ENCODE peak calls at places on chromosome X, in seven cellular contexts. J, G, H, T, A, V and O are unnamed samples. For H3K9me3, the result is how much of the 10 kb centered on the place peaks cover.

GRCh38 chrX:65587616-65588526 is 53.3 kb upstream of the LAS1L start:
- DNase-seq in J (no peak), G (peak), H (peak), T (peak), A (no peak), V (no peak), O (no peak)

GRCh38 chrX:38214551-38214950 is 6.1 kb downstream of the SRPX start:
- DNase-seq in J (no peak), G (no peak), H (no peak), T (no peak), A (no peak), V (no peak), O (no peak)

GRCh38 chrX:74924449-74925209 is 623 bp downstream of the NEXMIF start:
- DNase-seq in J (no peak), G (peak), H (peak), T (peak), A (no peak), V (no peak), O (peak)

GRCh38 chrX:40167240-40168182 is 69.8 kb upstream of the BCOR start:
- DNase-seq in J (no peak), G (peak), H (no peak), T (no peak), A (no peak), V (no peak), O (peak)

GRCh38 chrX:34809096-34809495 is 133.5 kb upstream of the FAM47B start:
- DNase-seq in J (no peak), G (no peak), H (no peak), T (no peak), A (no peak), V (no peak), O (no peak)

GRCh38 chrX:67207912-67208311 is 335.9 kb upstream of the AR start:
- DNase-seq in J (no peak), G (no peak), H (no peak), T (no peak), A (no peak), V (no peak), O (no peak)

GRCh38 chrX:39652336-39652735 is 445.4 kb downstream of the BCOR start:
- DNase-seq in J (peak), G (no peak), H (no peak), T (no peak), A (no peak), V (no peak), O (no peak)

GRCh38 chrX:43693602-43694406 is 37.7 kb downstream of the MAOA start:
- DNase-seq in J (no peak), G (no peak), H (peak), T (no peak), A (no peak), V (no peak), O (no peak)

GRCh38 chrX:130186645-130187044 is 14.9 kb downstream of the RAB33A start:
- DNase-seq in J (no peak), G (no peak), H (no peak), T (no peak), A (no peak), V (no peak), O (no peak)

GRCh38 chrX:64204701-64205440 is 637 bp downstream of the AMER1 start:
- DNase-seq in J (no peak), G (no peak), H (peak), T (peak), A (no peak), V (no peak), O (peak)

GRCh38 chrX:84170931-84171330 is 17.1 kb downstream of the RPS6KA6 start:
- DNase-seq in J (no peak), G (no peak), H (no peak), T (no peak), A (no peak), V (no peak), O (no peak)

GRCh38 chrX:40144576-40144975 is 46.8 kb upstream of the BCOR start:
- DNase-seq in J (no peak), G (no peak), H (no peak), T (no peak), A (no peak), V (no peak), O (no peak)

GRCh38 chrX:20265221-20265725 is 1.4 kb downstream of the RPS6KA3 start:
- DNase-seq in J (peak), G (peak), H (peak), T (peak), A (no peak), V (no peak), O (peak)
- TF ChIP-seq POLR2AphosphoS5 in J (no peak), G (peak), H (peak), T (peak), A (peak), V (peak), O (peak)

DNA sequence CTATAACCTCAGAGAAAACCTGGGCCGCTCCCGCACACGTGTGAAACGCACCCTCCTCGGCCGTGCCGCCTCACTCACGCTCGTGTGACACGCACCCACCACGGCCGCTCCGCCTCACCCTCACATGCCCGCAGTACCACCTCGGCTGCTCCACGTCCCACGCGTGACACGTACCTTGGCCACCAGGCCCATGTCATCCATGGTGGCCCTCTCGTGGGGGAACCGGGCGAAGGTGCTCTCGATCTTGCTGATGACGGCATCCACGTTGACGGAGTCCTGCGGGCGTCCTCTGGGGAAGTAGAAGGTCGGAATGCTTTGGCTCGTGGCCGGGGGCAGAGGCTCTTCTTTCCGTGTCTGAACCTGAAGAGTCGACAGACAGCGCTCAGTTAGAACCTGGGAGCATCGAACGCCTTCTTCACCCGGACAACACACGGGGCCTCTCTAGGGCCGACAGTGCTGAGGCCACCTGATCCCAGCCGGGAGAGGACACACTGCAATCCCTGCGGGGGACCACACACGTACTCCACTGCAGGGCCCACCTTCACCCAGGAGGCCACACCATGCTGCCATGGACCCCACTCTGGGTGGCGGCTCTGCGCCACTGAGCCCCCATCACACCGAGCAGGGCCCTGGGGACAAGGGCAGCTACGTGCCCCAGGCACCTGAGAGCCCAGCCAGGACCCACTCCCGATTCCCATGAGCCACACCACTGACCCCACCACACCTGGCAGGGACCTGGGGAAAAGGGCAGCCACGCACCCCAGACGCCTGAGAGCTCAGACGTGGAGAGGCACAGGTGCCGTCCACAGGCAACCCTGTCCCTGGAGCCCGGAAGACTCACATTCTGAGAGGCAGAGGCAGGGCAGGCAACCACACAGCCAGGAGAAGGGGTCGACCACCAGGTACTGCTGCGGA is 25.2 kb downstream of the PPP2R3B start:
- DNase-seq in J (no peak), G (no peak), H (no peak), T (no peak), A (no peak), V (no peak), O (peak)
- H3K9me3 ChIP-seq in J (under half), G (under half), H (under half), T (under half), A (under half), V (under half), O (under half)

GRCh38 chrX:9581771-9582396 is 117.0 kb downstream of the TBL1X start:
- DNase-seq in J (no peak), G (no peak), H (no peak), T (no peak), A (no peak), V (no peak), O (no peak)

GRCh38 chrX:9591496-9591895 is 126.6 kb downstream of the TBL1X start:
- DNase-seq in J (no peak), G (no peak), H (no peak), T (no peak), A (no peak), V (no peak), O (no peak)

GRCh38 chrX:9586992-9587392 is 122.1 kb downstream of the TBL1X start:
- DNase-seq in J (no peak), G (no peak), H (no peak), T (no peak), A (no peak), V (no peak), O (no peak)

DNA sequence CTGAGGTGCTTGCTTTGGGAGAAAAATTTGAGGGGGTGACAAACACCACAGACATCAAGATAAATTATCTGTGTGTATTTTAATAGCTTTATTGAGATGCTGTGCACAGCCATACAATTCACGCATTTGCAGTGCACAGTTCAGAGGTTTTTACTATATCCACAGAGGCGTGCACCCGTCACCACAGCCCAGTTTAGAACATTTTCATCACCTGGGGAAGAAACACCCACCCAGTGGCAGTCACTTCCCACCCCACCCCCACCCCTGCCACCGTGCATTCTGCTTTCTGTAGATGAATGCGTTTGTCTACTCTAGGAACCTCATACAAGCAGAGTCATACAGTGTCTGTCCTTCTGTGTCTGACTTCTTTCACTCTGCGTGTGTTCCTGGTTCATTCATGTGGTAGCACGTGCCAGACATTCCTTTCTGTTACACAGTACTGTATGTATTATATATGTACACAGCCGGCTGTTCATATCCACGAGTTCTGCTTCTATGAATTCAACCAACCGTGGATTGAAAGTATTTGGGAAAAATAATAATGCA is 122.8 kb downstream of the TBL1X start:
- DNase-seq in J (no peak), G (no peak), H (no peak), T (no peak), A (no peak), V (no peak), O (no peak)
- TF ChIP-seq POLR2A in J (no peak), G (no peak), H (no peak), T (no peak), A (no peak), V (no peak), O (no peak)

GRCh38 chrX:7110821-7111276 is 36.7 kb upstream of the STS start:
- DNase-seq in J (no peak), G (no peak), H (no peak), T (no peak), A (no peak), V (peak), O (no peak)
- TF ChIP-seq POLR2AphosphoS5 in J (no peak), G (no peak), H (no peak), T (no peak), A (no peak), V (peak), O (no peak)

DNA sequence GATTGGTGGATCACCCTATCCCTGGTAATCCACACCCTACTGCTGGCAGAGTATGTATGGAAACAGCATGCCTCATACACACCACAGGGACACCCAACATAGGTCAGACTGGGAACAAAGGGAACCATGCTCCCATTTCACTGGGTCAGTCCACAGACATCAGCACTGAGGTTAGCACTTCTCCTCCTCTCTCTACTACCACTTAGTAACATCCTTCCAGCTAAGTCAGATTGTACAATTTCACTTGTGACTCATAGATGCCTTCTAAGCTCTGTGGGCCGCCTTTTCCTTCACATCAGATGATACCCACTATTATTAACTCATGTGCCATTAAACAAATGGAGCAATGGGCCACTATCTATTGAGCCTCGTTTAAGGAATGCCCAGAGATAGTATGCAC is 15.5 kb upstream of the ZXDA start:
- DNase-seq in J (no peak), G (no peak), H (no peak), T (no peak), A (no peak), V (no peak), O (no peak)
- H3K9me3 ChIP-seq in J (under half), G (under half), H (under half), T (under half), A (under half), V (under half), O (under half)

GRCh38 chrX:47540754-47541538 is 20.1 kb upstream of the ARAF start:
- DNase-seq in J (peak), G (peak), H (peak), T (peak), A (peak), V (no peak), O (no peak)
- TF ChIP-seq POLR2A in J (no peak), G (peak), H (peak), T (no peak), A (peak), V (no peak), O (no peak)

GRCh38 chrX:153688900-153689590 is 1.3 kb downstream of the SLC6A8 start:
- DNase-seq in J (no peak), G (no peak), H (peak), T (peak), A (no peak), V (no peak), O (no peak)

GRCh38 chrX:153688534-153688899 is 791 bp downstream of the SLC6A8 start:
- DNase-seq in J (no peak), G (no peak), H (no peak), T (no peak), A (no peak), V (no peak), O (no peak)

GRCh38 chrX:153689654-153690465 is 2.1 kb downstream of the SLC6A8 start:
- DNase-seq in J (no peak), G (no peak), H (no peak), T (no peak), A (no peak), V (no peak), O (no peak)

GRCh38 chrX:153692003-153692402 is 4.3 kb downstream of the SLC6A8 start:
- DNase-seq in J (no peak), G (no peak), H (no peak), T (no peak), A (no peak), V (no peak), O (no peak)

GRCh38 chrX:153690466-153690865 is 2.7 kb downstream of the SLC6A8 start:
- DNase-seq in J (no peak), G (no peak), H (no peak), T (no peak), A (no peak), V (no peak), O (no peak)
- TF ChIP-seq POLR2AphosphoS5 in J (no peak), G (no peak), H (no peak), T (no peak), A (no peak), V (no peak), O (no peak)

GRCh38 chrX:16807976-16808542 is 21.8 kb downstream of the TXLNG start:
- DNase-seq in J (no peak), G (peak), H (no peak), T (no peak), A (no peak), V (no peak), O (no peak)
- H3K9me3 ChIP-seq in J (under half), G (under half), H (under half), T (under half), A (under half), V (under half), O (under half)

DNA sequence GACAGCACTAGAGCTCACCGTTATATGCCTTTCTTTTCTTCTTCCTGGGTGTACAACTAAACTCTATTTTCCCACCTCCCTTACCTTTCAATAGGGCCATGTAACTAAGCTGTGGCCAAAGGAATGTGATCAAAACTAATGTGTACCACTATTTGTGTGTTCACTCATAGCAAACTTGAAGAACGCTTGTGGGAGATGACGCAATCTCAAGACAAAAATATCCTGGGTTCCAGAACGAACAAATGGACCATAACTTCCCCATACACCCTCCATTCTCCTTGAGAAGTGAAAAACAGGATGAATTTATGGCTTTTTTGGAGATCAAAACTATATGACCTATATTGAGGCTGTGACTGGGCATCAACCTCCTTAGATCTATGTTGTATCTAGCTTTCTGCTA is 139.7 kb upstream of the GLRA2 start:
- DNase-seq in J (no peak), G (no peak), H (no peak), T (no peak), A (no peak), V (no peak), O (no peak)
- TF ChIP-seq POLR2A in J (no peak), G (no peak), H (no peak), T (no peak), A (no peak), V (no peak), O (no peak)